ENCODE peak calls at places on chromosomes 7 and 10, in ten cellular contexts. One of them, this sample, is unnamed.

GRCh38 chr7:5591547-5591899 is 167.9 kb upstream of the TNRC18 start:
- DNase-seq in colonic mucosa: no peak
- DNase-seq in B cell: peak
- DNase-seq in bronchial epithelial cell: no peak
- DNase-seq in WTC11: peak
- DNase-seq in testis: peak
- DNase-seq in epithelial cell of esophagus: no peak
- DNase-seq in OCI-LY7: no peak
- DNase-seq in GM20000: no peak
- DNase-seq in heart right ventricle: no peak
- DNase-seq in this sample: no peak

GRCh38 chr7:83166-83840 is 109.1 kb upstream of the FAM20C start:
- DNase-seq in colonic mucosa: no peak
- DNase-seq in B cell: no peak
- DNase-seq in bronchial epithelial cell: no peak
- DNase-seq in WTC11: no peak
- DNase-seq in testis: peak
- DNase-seq in epithelial cell of esophagus: no peak
- DNase-seq in OCI-LY7: no peak
- DNase-seq in GM20000: no peak
- DNase-seq in heart right ventricle: no peak
- DNase-seq in this sample: no peak

GRCh38 chr10:69503896-69504265 is 52.6 kb downstream of the TSPAN15 start:
- DNase-seq in colonic mucosa: peak
- DNase-seq in B cell: no peak
- DNase-seq in bronchial epithelial cell: no peak
- DNase-seq in WTC11: no peak
- DNase-seq in testis: no peak
- DNase-seq in epithelial cell of esophagus: no peak
- DNase-seq in OCI-LY7: no peak
- DNase-seq in GM20000: no peak
- DNase-seq in heart right ventricle: no peak
- DNase-seq in this sample: no peak

GRCh38 chr10:71868192-71868697 is 17.2 kb upstream of the PSAP start:
- DNase-seq in colonic mucosa: peak
- DNase-seq in B cell: no peak
- DNase-seq in bronchial epithelial cell: peak
- DNase-seq in WTC11: no peak
- DNase-seq in testis: peak
- DNase-seq in epithelial cell of esophagus: peak
- DNase-seq in OCI-LY7: peak
- DNase-seq in GM20000: no peak
- DNase-seq in heart right ventricle: no peak
- DNase-seq in this sample: no peak

GRCh38 chr7:80498481-80499349 is 13.1 kb downstream of the GNAT3 start:
- DNase-seq in colonic mucosa: no peak
- DNase-seq in B cell: no peak
- DNase-seq in bronchial epithelial cell: peak
- DNase-seq in WTC11: no peak
- DNase-seq in testis: no peak
- DNase-seq in epithelial cell of esophagus: peak
- DNase-seq in OCI-LY7: no peak
- DNase-seq in GM20000: no peak
- DNase-seq in heart right ventricle: no peak
- DNase-seq in this sample: no peak

GRCh38 chr7:19928247-19928646 is 154.8 kb upstream of the TMEM196 start:
- DNase-seq in colonic mucosa: no peak
- DNase-seq in B cell: no peak
- DNase-seq in bronchial epithelial cell: no peak
- DNase-seq in WTC11: no peak
- DNase-seq in testis: no peak
- DNase-seq in epithelial cell of esophagus: no peak
- DNase-seq in OCI-LY7: no peak
- DNase-seq in GM20000: peak
- DNase-seq in heart right ventricle: no peak
- DNase-seq in this sample: no peak

GRCh38 chr10:6647811-6648526 is 67.9 kb upstream of the PRKCQ start:
- DNase-seq in colonic mucosa: peak
- DNase-seq in B cell: peak
- DNase-seq in bronchial epithelial cell: peak
- DNase-seq in WTC11: peak
- DNase-seq in testis: peak
- DNase-seq in epithelial cell of esophagus: peak
- DNase-seq in OCI-LY7: peak
- DNase-seq in GM20000: peak
- DNase-seq in heart right ventricle: no peak
- DNase-seq in this sample: peak

GRCh38 chr10:98446121-98446655 is 547 bp downstream of the HPS1 start:
- DNase-seq in colonic mucosa: peak
- DNase-seq in B cell: no peak
- DNase-seq in bronchial epithelial cell: peak
- DNase-seq in WTC11: peak
- DNase-seq in testis: peak
- DNase-seq in epithelial cell of esophagus: peak
- DNase-seq in OCI-LY7: no peak
- DNase-seq in GM20000: no peak
- DNase-seq in heart right ventricle: peak
- DNase-seq in this sample: peak

GRCh38 chr7:104857458-104858425 is 156.3 kb upstream of the KMT2E start:
- DNase-seq in colonic mucosa: no peak
- DNase-seq in B cell: no peak
- DNase-seq in bronchial epithelial cell: no peak
- DNase-seq in WTC11: no peak
- DNase-seq in testis: no peak
- DNase-seq in epithelial cell of esophagus: no peak
- DNase-seq in OCI-LY7: no peak
- DNase-seq in GM20000: no peak
- DNase-seq in heart right ventricle: no peak
- DNase-seq in this sample: no peak

GRCh38 chr10:129656642-129657041 is 189.6 kb downstream of the MGMT start:
- DNase-seq in colonic mucosa: no peak
- DNase-seq in B cell: no peak
- DNase-seq in bronchial epithelial cell: no peak
- DNase-seq in WTC11: no peak
- DNase-seq in testis: no peak
- DNase-seq in epithelial cell of esophagus: no peak
- DNase-seq in OCI-LY7: no peak
- DNase-seq in GM20000: no peak
- DNase-seq in heart right ventricle: no peak
- DNase-seq in this sample: no peak

GRCh38 chr10:129659881-129660280 is 192.8 kb downstream of the MGMT start:
- DNase-seq in colonic mucosa: no peak
- DNase-seq in B cell: no peak
- DNase-seq in bronchial epithelial cell: no peak
- DNase-seq in WTC11: no peak
- DNase-seq in testis: no peak
- DNase-seq in epithelial cell of esophagus: no peak
- DNase-seq in OCI-LY7: no peak
- DNase-seq in GM20000: no peak
- DNase-seq in heart right ventricle: no peak
- DNase-seq in this sample: no peak

GRCh38 chr10:129657297-129657974 is 190.4 kb downstream of the MGMT start:
- DNase-seq in colonic mucosa: no peak
- DNase-seq in B cell: no peak
- DNase-seq in bronchial epithelial cell: no peak
- DNase-seq in WTC11: no peak
- DNase-seq in testis: no peak
- DNase-seq in epithelial cell of esophagus: no peak
- DNase-seq in OCI-LY7: no peak
- DNase-seq in GM20000: no peak
- DNase-seq in heart right ventricle: no peak
- DNase-seq in this sample: no peak

GRCh38 chr10:129655679-129656031 is 188.6 kb downstream of the MGMT start:
- DNase-seq in colonic mucosa: no peak
- DNase-seq in B cell: no peak
- DNase-seq in bronchial epithelial cell: no peak
- DNase-seq in WTC11: no peak
- DNase-seq in testis: no peak
- DNase-seq in epithelial cell of esophagus: no peak
- DNase-seq in OCI-LY7: no peak
- DNase-seq in GM20000: no peak
- DNase-seq in heart right ventricle: no peak
- DNase-seq in this sample: no peak

GRCh38 chr10:129658673-129659072 is 191.6 kb downstream of the MGMT start:
- DNase-seq in colonic mucosa: no peak
- DNase-seq in B cell: no peak
- DNase-seq in bronchial epithelial cell: no peak
- DNase-seq in WTC11: peak
- DNase-seq in testis: no peak
- DNase-seq in epithelial cell of esophagus: no peak
- DNase-seq in OCI-LY7: peak
- DNase-seq in GM20000: peak
- DNase-seq in heart right ventricle: no peak
- DNase-seq in this sample: no peak
- TF ChIP-seq CTCF in colonic mucosa: no peak
- TF ChIP-seq CTCF in B cell: no peak
- TF ChIP-seq CTCF in bronchial epithelial cell: no peak
- TF ChIP-seq CTCF in WTC11: peak
- TF ChIP-seq CTCF in testis: no peak
- TF ChIP-seq CTCF in epithelial cell of esophagus: peak
- TF ChIP-seq CTCF in OCI-LY7: peak
- TF ChIP-seq CTCF in GM20000: peak
- TF ChIP-seq CTCF in heart right ventricle: no peak
- TF ChIP-seq CTCF in this sample: no peak

DNA sequence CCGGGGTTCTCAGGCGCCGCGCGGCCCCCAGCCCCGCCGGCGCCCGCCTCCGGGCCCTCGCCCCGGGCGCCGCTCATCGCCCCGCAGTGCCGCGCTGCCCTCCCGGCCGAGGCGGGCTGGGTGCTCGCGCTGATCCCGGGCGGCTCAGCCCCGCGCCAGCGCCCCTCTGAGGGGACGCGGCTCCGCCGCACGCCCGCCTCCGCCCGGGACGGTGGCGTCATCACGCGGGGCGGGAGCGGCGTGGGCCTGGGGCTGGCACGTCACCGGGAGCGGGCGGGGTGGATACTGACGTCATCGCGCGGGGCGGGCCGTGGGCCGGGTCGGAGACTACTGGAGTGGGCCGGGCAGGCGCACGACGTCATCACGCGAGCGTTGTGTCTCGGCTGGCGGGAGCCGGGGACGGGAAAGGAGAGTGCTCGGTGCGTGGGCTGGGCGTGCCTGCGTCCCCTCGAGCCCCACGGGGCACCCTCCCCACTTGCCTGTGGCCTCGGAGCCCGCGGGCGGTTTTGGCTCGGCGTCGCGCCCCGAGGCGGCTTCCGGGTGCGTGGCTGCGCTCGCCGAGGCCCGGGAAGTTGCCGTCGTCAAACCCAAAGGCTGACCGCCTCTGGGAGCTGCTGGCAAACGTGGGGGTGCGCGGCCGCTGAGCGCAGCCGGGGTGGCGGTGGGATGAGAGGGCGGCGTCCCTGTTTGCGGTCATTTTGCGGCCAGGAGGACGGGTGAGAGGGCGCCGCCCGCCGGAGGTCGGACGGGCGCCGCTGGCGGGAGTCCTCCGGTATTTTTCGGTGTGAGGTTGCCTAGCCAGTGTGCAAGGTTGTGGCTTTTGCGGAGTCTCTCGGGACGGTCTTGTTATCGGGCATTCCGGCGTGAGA is at the start of gene ESYT2:
- DNase-seq in colonic mucosa: peak
- DNase-seq in B cell: peak
- DNase-seq in bronchial epithelial cell: peak
- DNase-seq in WTC11: peak
- DNase-seq in testis: peak
- DNase-seq in epithelial cell of esophagus: peak
- DNase-seq in OCI-LY7: peak
- DNase-seq in GM20000: peak
- DNase-seq in heart right ventricle: peak
- DNase-seq in this sample: peak
- TF ChIP-seq CTCF in colonic mucosa: no peak
- TF ChIP-seq CTCF in B cell: no peak
- TF ChIP-seq CTCF in bronchial epithelial cell: peak
- TF ChIP-seq CTCF in WTC11: no peak
- TF ChIP-seq CTCF in testis: no peak
- TF ChIP-seq CTCF in epithelial cell of esophagus: no peak
- TF ChIP-seq CTCF in OCI-LY7: peak
- TF ChIP-seq CTCF in GM20000: no peak
- TF ChIP-seq CTCF in heart right ventricle: peak
- TF ChIP-seq CTCF in this sample: no peak

GRCh38 chr7:46011059-46011458 is 90.0 kb upstream of the IGFBP3 start:
- DNase-seq in colonic mucosa: no peak
- DNase-seq in B cell: no peak
- DNase-seq in bronchial epithelial cell: no peak
- DNase-seq in WTC11: no peak
- DNase-seq in testis: no peak
- DNase-seq in epithelial cell of esophagus: no peak
- DNase-seq in OCI-LY7: no peak
- DNase-seq in GM20000: no peak
- DNase-seq in heart right ventricle: no peak
- DNase-seq in this sample: no peak

GRCh38 chr7:46011501-46011900 is 90.4 kb upstream of the IGFBP3 start:
- DNase-seq in colonic mucosa: no peak
- DNase-seq in B cell: no peak
- DNase-seq in bronchial epithelial cell: no peak
- DNase-seq in WTC11: no peak
- DNase-seq in testis: no peak
- DNase-seq in epithelial cell of esophagus: no peak
- DNase-seq in OCI-LY7: no peak
- DNase-seq in GM20000: no peak
- DNase-seq in heart right ventricle: no peak
- DNase-seq in this sample: no peak

DNA sequence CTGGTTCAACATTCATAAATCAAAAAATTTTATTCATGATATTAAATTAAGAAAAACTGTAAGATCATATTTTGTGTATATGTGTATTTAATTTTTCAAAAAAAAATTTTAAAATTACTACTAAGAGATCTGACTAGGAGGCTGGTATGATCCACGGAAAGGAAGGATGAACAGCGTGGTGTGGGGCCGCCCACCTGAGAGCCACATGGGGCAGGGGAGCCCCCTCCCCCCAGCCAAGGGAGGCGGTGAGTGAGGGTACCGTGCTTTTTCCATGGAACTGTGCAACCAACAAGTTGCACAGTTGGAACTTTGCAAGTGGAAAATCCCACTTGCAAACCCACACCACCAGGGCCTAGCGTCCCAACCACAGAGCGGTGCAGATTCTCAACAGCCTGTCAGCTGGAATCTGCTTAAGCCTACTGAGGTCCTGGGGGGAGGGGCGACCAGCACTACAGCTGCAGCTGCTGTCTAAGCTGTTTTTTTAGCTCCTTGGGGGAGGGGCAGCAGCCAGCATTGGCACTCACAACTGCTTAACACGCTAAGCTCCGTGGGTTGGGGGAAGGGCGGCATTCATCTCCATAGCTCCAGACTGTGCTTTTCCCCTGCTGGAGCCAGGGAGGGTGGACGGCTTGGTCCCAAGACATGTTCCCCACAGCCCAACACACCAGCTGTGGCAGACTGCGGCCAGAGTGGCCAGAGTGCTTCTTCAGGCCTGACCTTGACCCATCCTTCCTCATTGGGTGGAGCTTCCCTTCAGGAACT is 94.2 kb upstream of the IGFBP3 start:
- DNase-seq in colonic mucosa: peak
- DNase-seq in B cell: no peak
- DNase-seq in bronchial epithelial cell: no peak
- DNase-seq in WTC11: peak
- DNase-seq in testis: peak
- DNase-seq in epithelial cell of esophagus: no peak
- DNase-seq in OCI-LY7: no peak
- DNase-seq in GM20000: no peak
- DNase-seq in heart right ventricle: peak
- DNase-seq in this sample: no peak
- TF ChIP-seq CTCF in colonic mucosa: no peak
- TF ChIP-seq CTCF in B cell: no peak
- TF ChIP-seq CTCF in bronchial epithelial cell: no peak
- TF ChIP-seq CTCF in WTC11: no peak
- TF ChIP-seq CTCF in testis: no peak
- TF ChIP-seq CTCF in epithelial cell of esophagus: no peak
- TF ChIP-seq CTCF in OCI-LY7: no peak
- TF ChIP-seq CTCF in GM20000: no peak
- TF ChIP-seq CTCF in heart right ventricle: no peak
- TF ChIP-seq CTCF in this sample: no peak

GRCh38 chr7:12518920-12519681 is 51.4 kb upstream of the SCIN start:
- DNase-seq in colonic mucosa: no peak
- DNase-seq in B cell: no peak
- DNase-seq in bronchial epithelial cell: peak
- DNase-seq in WTC11: peak
- DNase-seq in testis: no peak
- DNase-seq in epithelial cell of esophagus: peak
- DNase-seq in OCI-LY7: no peak
- DNase-seq in GM20000: peak
- DNase-seq in heart right ventricle: no peak
- DNase-seq in this sample: no peak
- TF ChIP-seq CTCF in colonic mucosa: peak
- TF ChIP-seq CTCF in B cell: peak
- TF ChIP-seq CTCF in bronchial epithelial cell: peak
- TF ChIP-seq CTCF in WTC11: peak
- TF ChIP-seq CTCF in testis: no peak
- TF ChIP-seq CTCF in epithelial cell of esophagus: peak
- TF ChIP-seq CTCF in OCI-LY7: peak
- TF ChIP-seq CTCF in GM20000: peak
- TF ChIP-seq CTCF in heart right ventricle: no peak
- TF ChIP-seq CTCF in this sample: no peak